ENCODE peak calls at places on chromosome 18, in six cellular contexts. One of them, this sample, is unnamed.

GRCh38 chr18:41887100-41887499 is 67.9 kb upstream of the PIK3C3 start:
- DNase-seq in fibroblast of the aortic adventitia: no peak
- DNase-seq in HFF-Myc: no peak
- DNase-seq in fibroblast of mammary gland: no peak
- DNase-seq in mucosa of descending colon: no peak
- DNase-seq in foreskin fibroblast: no peak
- DNase-seq in this sample: no peak

GRCh38 chr18:47895565-47896250 is 34.8 kb downstream of the SMAD2 start:
- DNase-seq in HFF-Myc: no peak
- DNase-seq in mucosa of descending colon: no peak
- DNase-seq in fibroblast of mammary gland: no peak
- DNase-seq in fibroblast of the aortic adventitia: no peak
- DNase-seq in foreskin fibroblast: no peak
- DNase-seq in this sample: no peak

GRCh38 chr18:331231-331771 is 63.5 kb upstream of the THOC1 start:
- DNase-seq in mucosa of descending colon: no peak
- DNase-seq in fibroblast of the aortic adventitia: peak; percentile 22
- DNase-seq in foreskin fibroblast: peak; percentile 46
- DNase-seq in HFF-Myc: peak; percentile 4
- DNase-seq in fibroblast of mammary gland: no peak
- DNase-seq in this sample: peak; percentile 57

GRCh38 chr18:41569867-41570266 is 385.2 kb upstream of the PIK3C3 start:
- DNase-seq in HFF-Myc: no peak
- DNase-seq in fibroblast of mammary gland: no peak
- DNase-seq in fibroblast of the aortic adventitia: no peak
- DNase-seq in foreskin fibroblast: no peak
- DNase-seq in mucosa of descending colon: no peak
- DNase-seq in this sample: no peak

GRCh38 chr18:69580107-69580506 is 179.4 kb downstream of the DOK6 start:
- DNase-seq in fibroblast of the aortic adventitia: no peak
- DNase-seq in fibroblast of mammary gland: no peak
- DNase-seq in mucosa of descending colon: no peak
- DNase-seq in HFF-Myc: no peak
- DNase-seq in foreskin fibroblast: peak; percentile 2
- DNase-seq in this sample: no peak

GRCh38 chr18:46343940-46344372 is 239.8 kb downstream of the HAUS1 start:
- DNase-seq in mucosa of descending colon: peak; percentile 57
- DNase-seq in foreskin fibroblast: no peak
- DNase-seq in fibroblast of mammary gland: no peak
- DNase-seq in fibroblast of the aortic adventitia: no peak
- DNase-seq in HFF-Myc: no peak
- DNase-seq in this sample: no peak

GRCh38 chr18:11689031-11689971 is at the start of gene GNAL:
- DNase-seq in foreskin fibroblast: peak; percentile 92
- DNase-seq in fibroblast of the aortic adventitia: peak; percentile 85
- DNase-seq in fibroblast of mammary gland: peak; percentile 84
- DNase-seq in HFF-Myc: peak; percentile 30
- DNase-seq in mucosa of descending colon: peak; percentile 75
- DNase-seq in this sample: peak; percentile 92

GRCh38 chr18:5456577-5457466 is 87.0 kb downstream of the EPB41L3 start:
- DNase-seq in foreskin fibroblast: peak; percentile 61
- DNase-seq in mucosa of descending colon: no peak
- DNase-seq in fibroblast of the aortic adventitia: peak; percentile 61
- DNase-seq in HFF-Myc: no peak
- DNase-seq in fibroblast of mammary gland: peak; percentile 58
- DNase-seq in this sample: peak; percentile 43

GRCh38 chr18:32333781-32334180 is 136.9 kb downstream of the GAREM1 start:
- DNase-seq in fibroblast of the aortic adventitia: no peak
- DNase-seq in mucosa of descending colon: no peak
- DNase-seq in foreskin fibroblast: peak; percentile 24
- DNase-seq in HFF-Myc: no peak
- DNase-seq in fibroblast of mammary gland: peak; percentile 30
- DNase-seq in this sample: no peak

GRCh38 chr18:5064846-5065245 is 132.2 kb downstream of the AKAIN1 start:
- DNase-seq in fibroblast of mammary gland: no peak
- DNase-seq in HFF-Myc: no peak
- DNase-seq in foreskin fibroblast: no peak
- DNase-seq in mucosa of descending colon: no peak
- DNase-seq in fibroblast of the aortic adventitia: no peak
- DNase-seq in this sample: no peak

GRCh38 chr18:55488473-55488872 is 99.5 kb downstream of the TCF4 start:
- DNase-seq in fibroblast of mammary gland: no peak
- DNase-seq in foreskin fibroblast: no peak
- DNase-seq in fibroblast of the aortic adventitia: no peak
- DNase-seq in mucosa of descending colon: no peak
- DNase-seq in HFF-Myc: no peak
- DNase-seq in this sample: no peak

GRCh38 chr18:58803978-58804377 is 60.7 kb upstream of the ZNF532 start:
- DNase-seq in foreskin fibroblast: no peak
- DNase-seq in mucosa of descending colon: no peak
- DNase-seq in fibroblast of mammary gland: no peak
- DNase-seq in HFF-Myc: no peak
- DNase-seq in fibroblast of the aortic adventitia: no peak
- DNase-seq in this sample: no peak
- H3K4me3 ChIP-seq in foreskin fibroblast: no peak overlapping the region
- H3K4me3 ChIP-seq in mucosa of descending colon: no peak overlapping the region
- H3K4me3 ChIP-seq in fibroblast of mammary gland: no peak overlapping the region
- H3K4me3 ChIP-seq in HFF-Myc: no peak overlapping the region
- H3K4me3 ChIP-seq in fibroblast of the aortic adventitia: no peak overlapping the region
- H3K4me3 ChIP-seq in this sample: no peak overlapping the region

GRCh38 chr18:23237524-23238151 is 102.4 kb downstream of the CABLES1 start:
- DNase-seq in fibroblast of the aortic adventitia: peak; percentile 62
- DNase-seq in HFF-Myc: no peak
- DNase-seq in foreskin fibroblast: peak; percentile 62
- DNase-seq in fibroblast of mammary gland: peak; percentile 56
- DNase-seq in mucosa of descending colon: peak; percentile 73
- DNase-seq in this sample: peak; percentile 94
- H3K4me3 ChIP-seq in fibroblast of the aortic adventitia: peak overlapping the region; percentile 33
- H3K4me3 ChIP-seq in HFF-Myc: no peak overlapping the region
- H3K4me3 ChIP-seq in foreskin fibroblast: no peak overlapping the region
- H3K4me3 ChIP-seq in fibroblast of mammary gland: peak overlapping the region; percentile 17
- H3K4me3 ChIP-seq in mucosa of descending colon: no peak overlapping the region
- H3K4me3 ChIP-seq in this sample: peak overlapping the region; percentile 58

DNA sequence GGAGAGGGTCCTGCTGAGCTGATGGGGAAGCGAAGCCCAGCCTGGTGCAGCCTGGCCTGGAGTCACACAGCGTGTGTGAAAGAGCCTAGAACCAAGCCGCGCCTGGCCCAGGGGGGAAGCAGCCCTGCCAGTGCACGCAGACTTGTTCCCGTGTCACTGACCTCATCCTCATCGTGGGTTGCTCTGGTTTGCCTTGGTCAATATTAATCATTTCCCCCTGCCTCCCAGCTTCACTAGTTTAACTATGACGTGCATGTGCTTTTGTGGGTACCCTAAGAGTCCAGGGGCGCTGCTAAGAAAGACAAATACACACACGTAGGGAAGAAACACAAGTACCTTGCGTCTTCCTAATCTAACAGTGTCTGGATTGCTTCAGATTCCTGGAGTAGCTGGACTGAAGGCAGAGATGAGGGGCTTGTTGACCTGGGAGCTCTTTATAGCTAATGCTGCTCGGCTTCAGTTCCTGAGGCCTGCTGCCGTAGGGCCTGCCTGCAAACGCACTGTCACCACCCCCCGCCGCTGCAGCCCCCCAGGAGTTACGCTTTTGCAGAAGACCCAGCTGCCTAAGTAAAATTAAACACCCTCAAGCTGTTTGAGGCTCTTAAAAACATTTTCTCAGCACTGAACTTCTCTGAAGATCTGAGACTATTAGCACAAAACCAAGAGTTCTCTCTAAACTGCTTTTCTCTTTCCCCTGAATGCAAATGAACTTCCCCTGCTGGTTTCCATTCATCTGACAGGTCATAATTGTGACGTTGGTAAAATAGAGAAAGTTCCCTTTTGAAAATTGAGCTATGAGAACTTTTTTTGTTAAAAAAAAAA is 159.2 kb downstream of the FAM210A start:
- DNase-seq in fibroblast of the aortic adventitia: no peak
- DNase-seq in HFF-Myc: no peak
- DNase-seq in mucosa of descending colon: peak; percentile 78
- DNase-seq in fibroblast of mammary gland: no peak
- DNase-seq in foreskin fibroblast: peak; percentile 45
- DNase-seq in this sample: no peak
- H3K4me3 ChIP-seq in fibroblast of the aortic adventitia: no peak overlapping the region
- H3K4me3 ChIP-seq in HFF-Myc: no peak overlapping the region
- H3K4me3 ChIP-seq in mucosa of descending colon: no peak overlapping the region
- H3K4me3 ChIP-seq in fibroblast of mammary gland: no peak overlapping the region
- H3K4me3 ChIP-seq in foreskin fibroblast: no peak overlapping the region
- H3K4me3 ChIP-seq in this sample: no peak overlapping the region

DNA sequence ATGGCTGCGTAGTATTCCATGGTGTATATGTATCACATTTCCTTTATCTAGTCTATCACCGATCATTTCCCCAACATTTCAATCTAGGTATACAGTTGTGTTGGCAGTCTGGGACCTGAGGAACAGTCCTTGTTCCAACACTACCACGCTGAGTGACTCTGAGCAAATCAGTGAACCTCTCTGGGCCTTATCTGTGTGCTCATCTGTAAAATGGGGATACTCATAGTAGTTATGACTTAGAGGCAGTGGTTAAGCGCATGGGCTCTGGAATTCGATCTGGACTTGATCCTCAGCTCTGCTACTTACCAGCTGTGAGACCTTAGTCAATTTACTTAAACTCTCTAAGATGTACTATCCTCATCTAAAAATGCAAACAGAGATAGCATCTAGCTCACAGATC is 85.1 kb downstream of the BCL2 start:
- DNase-seq in fibroblast of the aortic adventitia: no peak
- DNase-seq in mucosa of descending colon: no peak
- DNase-seq in fibroblast of mammary gland: no peak
- DNase-seq in foreskin fibroblast: no peak
- DNase-seq in HFF-Myc: no peak
- DNase-seq in this sample: no peak
- H3K4me3 ChIP-seq in fibroblast of the aortic adventitia: no peak overlapping the region
- H3K4me3 ChIP-seq in mucosa of descending colon: no peak overlapping the region
- H3K4me3 ChIP-seq in fibroblast of mammary gland: no peak overlapping the region
- H3K4me3 ChIP-seq in foreskin fibroblast: no peak overlapping the region
- H3K4me3 ChIP-seq in HFF-Myc: no peak overlapping the region
- H3K4me3 ChIP-seq in this sample: no peak overlapping the region

GRCh38 chr18:3179430-3180089 is 40.2 kb downstream of the MYOM1 start:
- DNase-seq in fibroblast of the aortic adventitia: no peak
- DNase-seq in foreskin fibroblast: no peak
- DNase-seq in mucosa of descending colon: no peak
- DNase-seq in fibroblast of mammary gland: no peak
- DNase-seq in HFF-Myc: no peak
- DNase-seq in this sample: no peak

GRCh38 chr18:3175195-3175758 is 44.5 kb downstream of the MYOM1 start:
- DNase-seq in HFF-Myc: no peak
- DNase-seq in fibroblast of the aortic adventitia: no peak
- DNase-seq in foreskin fibroblast: no peak
- DNase-seq in fibroblast of mammary gland: peak; percentile 12
- DNase-seq in mucosa of descending colon: no peak
- DNase-seq in this sample: no peak

GRCh38 chr18:3183103-3183717 is 36.6 kb downstream of the MYOM1 start:
- DNase-seq in fibroblast of the aortic adventitia: no peak
- DNase-seq in fibroblast of mammary gland: no peak
- DNase-seq in HFF-Myc: no peak
- DNase-seq in foreskin fibroblast: no peak
- DNase-seq in mucosa of descending colon: no peak
- DNase-seq in this sample: no peak

GRCh38 chr18:3180325-3180724 is 39.4 kb downstream of the MYOM1 start:
- DNase-seq in fibroblast of mammary gland: no peak
- DNase-seq in mucosa of descending colon: no peak
- DNase-seq in foreskin fibroblast: peak; percentile 46
- DNase-seq in fibroblast of the aortic adventitia: peak; percentile 65
- DNase-seq in HFF-Myc: no peak
- DNase-seq in this sample: peak; percentile 65

GRCh38 chr18:3177902-3178687 is 41.7 kb downstream of the MYOM1 start:
- DNase-seq in fibroblast of mammary gland: no peak
- DNase-seq in fibroblast of the aortic adventitia: no peak
- DNase-seq in mucosa of descending colon: no peak
- DNase-seq in HFF-Myc: no peak
- DNase-seq in foreskin fibroblast: no peak
- DNase-seq in this sample: no peak
- H3K4me3 ChIP-seq in fibroblast of mammary gland: no peak overlapping the region
- H3K4me3 ChIP-seq in fibroblast of the aortic adventitia: no peak overlapping the region
- H3K4me3 ChIP-seq in mucosa of descending colon: no peak overlapping the region
- H3K4me3 ChIP-seq in HFF-Myc: no peak overlapping the region
- H3K4me3 ChIP-seq in foreskin fibroblast: no peak overlapping the region
- H3K4me3 ChIP-seq in this sample: no peak overlapping the region

DNA sequence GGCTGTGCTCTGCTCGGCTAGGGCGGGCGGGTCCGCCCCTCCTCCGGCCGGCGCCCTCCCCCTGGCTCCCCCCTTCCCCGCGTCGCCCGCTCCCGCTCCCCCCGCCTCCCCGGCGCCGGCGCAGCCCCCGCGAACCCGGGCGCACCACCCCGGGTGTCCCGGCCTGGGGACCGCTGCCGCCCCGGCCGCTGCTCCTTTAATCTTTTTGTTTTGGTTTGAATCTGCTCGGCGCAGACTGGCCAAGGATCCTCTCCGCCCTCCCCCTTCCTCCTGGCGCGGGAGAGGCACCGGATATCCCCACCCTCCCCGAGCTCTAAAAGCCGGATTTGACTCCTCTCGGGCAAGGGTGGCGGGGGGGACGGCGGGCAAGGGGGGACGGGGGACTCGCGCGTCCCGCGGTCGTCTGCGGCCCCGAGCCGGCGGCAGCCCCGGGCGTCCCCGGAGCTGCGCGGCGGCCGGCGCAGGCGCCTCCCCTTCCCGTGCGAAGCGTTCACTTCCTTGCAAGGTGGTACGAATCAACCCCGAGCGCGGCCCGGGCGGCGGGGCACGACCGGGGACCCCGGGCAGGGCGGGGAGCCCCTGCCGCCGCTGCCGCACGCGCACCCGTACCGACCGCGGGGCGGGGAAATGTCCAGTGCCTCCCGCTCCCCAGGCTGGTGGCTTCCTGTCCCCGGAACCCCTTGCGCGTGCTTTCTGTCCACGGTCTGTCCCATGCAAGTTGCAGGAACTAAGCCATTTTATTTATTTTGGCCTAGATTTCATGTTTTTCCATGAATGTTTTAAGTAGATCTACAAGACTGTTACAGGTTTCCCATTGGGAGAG is at the start of gene PTGR3:
- DNase-seq in HFF-Myc: no peak
- DNase-seq in fibroblast of mammary gland: peak; percentile 85
- DNase-seq in fibroblast of the aortic adventitia: peak; percentile 76
- DNase-seq in foreskin fibroblast: peak; percentile 94
- DNase-seq in mucosa of descending colon: peak; percentile 90
- DNase-seq in this sample: peak; percentile 98
- H3K4me3 ChIP-seq in HFF-Myc: peak within 1 kb of the TSS; percentile 96
- H3K4me3 ChIP-seq in fibroblast of mammary gland: peak within 1 kb of the TSS; percentile 85
- H3K4me3 ChIP-seq in fibroblast of the aortic adventitia: peak within 1 kb of the TSS; percentile 88
- H3K4me3 ChIP-seq in foreskin fibroblast: peak within 1 kb of the TSS; percentile 98
- H3K4me3 ChIP-seq in mucosa of descending colon: peak within 1 kb of the TSS; percentile 86
- H3K4me3 ChIP-seq in this sample: peak within 1 kb of the TSS; percentile 92